ENCODE peak calls at places on chromosome 21, in seven cellular contexts. X, U, K, Y, D, S and Z are unnamed samples.

GRCh38 chr21:16541366-16541765 is 811.6 kb downstream of the USP25 start:
- DNase-seq in Y (no peak), S (no peak), X (no peak), U (no peak), D (no peak), K (no peak), Z (no peak)

GRCh38 chr21:35801388-35801787 is 258.9 kb downstream of the SETD4 start:
- DNase-seq in S (no peak), D (no peak), K (no peak), X (no peak), U (no peak), Y (no peak), Z (no peak)

GRCh38 chr21:32137266-32137665 is 141.6 kb downstream of the MIS18A start:
- DNase-seq in U (no peak), K (no peak), X (no peak), S (no peak), D (no peak), Y (no peak), Z (no peak)

GRCh38 chr21:27814226-27814625 is 847.3 kb upstream of the ADAMTS5 start:
- DNase-seq in S (no peak), Y (no peak), K (no peak), D (no peak), U (no peak), X (no peak), Z (no peak)

GRCh38 chr21:25215698-25216384 is 391.4 kb downstream of the MRPL39 start:
- DNase-seq in D (no peak), S (no peak), Y (no peak), K (no peak), X (no peak), U (no peak), Z (no peak)

GRCh38 chr21:28436286-28436932 is 556.3 kb downstream of the LTN1 start:
- DNase-seq in S (no peak), D (no peak), Y (no peak), X (no peak), U (peak; percentile 65), K (no peak), Z (no peak)

GRCh38 chr21:16768096-16768495 is 744.7 kb upstream of the CXADR start:
- DNase-seq in K (no peak), S (no peak), X (no peak), D (no peak), Y (no peak), U (no peak), Z (no peak)

GRCh38 chr21:17901458-17902092 is 82.4 kb upstream of the C21orf91 start:
- DNase-seq in U (no peak), D (no peak), K (no peak), X (no peak), Y (no peak), S (no peak), Z (no peak)

GRCh38 chr21:34202553-34203332 is 129.4 kb downstream of the MRPS6 start:
- DNase-seq in Y (no peak), K (no peak), U (peak; percentile 61), D (peak; percentile 87), S (peak; percentile 70), X (peak; percentile 87), Z (peak; percentile 87)

GRCh38 chr21:34844033-34844923 is 175.5 kb downstream of the CLIC6 start:
- DNase-seq in X (peak; percentile 82), K (no peak), D (peak; percentile 95), U (no peak), S (peak; percentile 85), Y (no peak), Z (no peak)

GRCh38 chr21:31235671-31236450 is 108.2 kb downstream of the TIAM1 start:
- DNase-seq in U (no peak), D (no peak), S (no peak), K (no peak), X (no peak), Y (no peak), Z (no peak)

GRCh38 chr21:28089599-28090421 is 902.9 kb downstream of the LTN1 start:
- DNase-seq in Y (no peak), U (no peak), K (no peak), D (no peak), S (peak; percentile 58), X (no peak), Z (no peak)

GRCh38 chr21:28487455-28488070 is 505.1 kb downstream of the LTN1 start:
- DNase-seq in D (no peak), U (no peak), K (no peak), X (no peak), S (no peak), Y (no peak), Z (no peak)

GRCh38 chr21:22421416-22422190 is 1423.4 kb downstream of the NCAM2 start:
- DNase-seq in S (no peak), U (no peak), D (no peak), K (no peak), X (no peak), Y (no peak), Z (peak; percentile 25)

GRCh38 chr21:36164427-36164784 is 7.8 kb downstream of the DOP1B start:
- DNase-seq in D (no peak), Y (no peak), U (no peak), X (no peak), S (no peak), K (no peak), Z (no peak)

GRCh38 chr21:29604096-29604495 is 305.4 kb downstream of the BACH1 start:
- DNase-seq in U (no peak), X (no peak), D (no peak), Y (no peak), K (no peak), S (no peak), Z (no peak)

GRCh38 chr21:29418813-29419212 is 120.1 kb downstream of the BACH1 start:
- DNase-seq in Y (no peak), K (no peak), X (no peak), U (no peak), S (no peak), D (no peak), Z (no peak)

GRCh38 chr21:17454315-17455027 is 58.4 kb upstream of the CXADR start:
- DNase-seq in K (no peak), S (peak; percentile 56), D (peak; percentile 91), Y (peak; percentile 40), U (peak; percentile 81), X (no peak), Z (no peak)

GRCh38 chr21:21230672-21231071 is 232.5 kb downstream of the NCAM2 start:
- DNase-seq in U (no peak), D (no peak), S (no peak), K (no peak), Y (no peak), X (no peak), Z (no peak)

GRCh38 chr21:36232641-36233040 is 76.0 kb downstream of the DOP1B start:
- DNase-seq in D (no peak), X (no peak), S (no peak), Y (no peak), K (no peak), U (no peak), Z (no peak)

GRCh38 chr21:42398414-42399030 is 2.7 kb upstream of the TMPRSS3 start:
- DNase-seq in X (no peak), D (no peak), K (no peak), S (no peak), Y (no peak), U (no peak), Z (no peak)

GRCh38 chr21:27362249-27362648 is 395.4 kb upstream of the ADAMTS5 start:
- DNase-seq in U (no peak), S (no peak), K (no peak), D (no peak), X (no peak), Y (no peak), Z (no peak)

GRCh38 chr21:45525153-45525909 is 16.9 kb downstream of the SLC19A1 start:
- DNase-seq in X (peak; percentile 87), D (peak; percentile 81), U (peak; percentile 14), S (peak; percentile 62), Y (peak; percentile 62), K (no peak), Z (no peak)
- H3K4me3 ChIP-seq in X (no peak overlapping the region), D (no peak overlapping the region), U (no peak overlapping the region), S (no peak overlapping the region), Y (no peak overlapping the region), K (no peak overlapping the region), Z (no peak overlapping the region)

DNA sequence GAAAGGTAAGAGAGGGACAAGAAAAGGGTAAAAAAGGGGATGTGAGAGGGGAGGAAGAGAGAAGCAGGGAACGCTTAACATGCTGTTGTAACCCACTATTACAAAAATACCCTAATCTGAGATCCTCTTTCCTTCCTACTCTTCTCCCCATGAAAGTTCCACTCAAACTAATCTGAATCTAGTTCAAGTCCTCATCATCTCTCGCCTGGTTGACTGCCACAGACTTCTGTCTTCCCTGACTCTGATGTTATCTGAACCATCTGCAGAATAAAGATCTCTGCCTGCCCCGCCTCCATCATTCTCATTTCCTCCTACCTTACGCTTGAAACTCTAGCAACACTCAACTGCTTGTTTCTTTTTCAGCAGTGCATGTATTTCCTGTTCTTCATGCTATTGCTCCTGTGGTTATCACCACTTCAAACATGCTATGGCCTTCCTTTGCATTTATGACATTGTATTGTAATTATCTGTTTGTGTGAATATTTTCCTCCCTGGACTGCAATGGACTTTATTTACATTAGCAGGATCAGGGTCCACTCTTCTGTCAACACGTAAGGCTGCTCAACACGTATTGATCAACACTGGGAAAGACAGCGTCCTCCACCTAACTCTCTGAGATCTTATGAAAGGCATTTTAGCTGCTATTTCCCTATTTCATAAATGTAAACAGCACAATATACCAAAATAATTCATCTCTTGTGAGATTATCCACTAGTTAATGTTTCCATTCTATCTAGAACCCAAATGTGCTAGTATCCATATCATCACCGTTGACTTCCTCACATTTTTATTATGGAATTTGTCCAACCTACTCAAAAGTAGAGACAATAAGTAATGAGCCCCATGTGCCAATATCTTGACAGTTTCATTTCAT is 215.5 kb upstream of the USP25 start:
- DNase-seq in Y (no peak), X (no peak), S (no peak), K (no peak), U (no peak), D (no peak), Z (no peak)
- H3K4me3 ChIP-seq in Y (no peak overlapping the region), X (no peak overlapping the region), S (no peak overlapping the region), K (no peak overlapping the region), U (no peak overlapping the region), D (no peak overlapping the region), Z (no peak overlapping the region)

GRCh38 chr21:15141236-15141970 is 76.6 kb upstream of the NRIP1 start:
- DNase-seq in X (peak; percentile 89), S (no peak), D (no peak), Y (no peak), U (no peak), K (no peak), Z (no peak)
- H3K4me3 ChIP-seq in X (peak overlapping the region; percentile 49), S (no peak overlapping the region), D (no peak overlapping the region), Y (no peak overlapping the region), U (no peak overlapping the region), K (no peak overlapping the region), Z (no peak overlapping the region)

GRCh38 chr21:39640754-39641153 is 28.0 kb downstream of the B3GALT5 start:
- DNase-seq in U (no peak), Y (no peak), K (no peak), X (no peak), D (no peak), S (no peak), Z (no peak)

GRCh38 chr21:39637971-39638628 is 25.4 kb downstream of the B3GALT5 start:
- DNase-seq in X (no peak), K (no peak), Y (no peak), D (no peak), U (no peak), S (no peak), Z (no peak)

GRCh38 chr21:39645331-39645730 is 32.6 kb downstream of the B3GALT5 start:
- DNase-seq in Y (no peak), S (no peak), D (no peak), X (no peak), U (no peak), K (no peak), Z (no peak)

GRCh38 chr21:39644069-39644468 is 31.3 kb downstream of the B3GALT5 start:
- DNase-seq in S (no peak), D (no peak), K (no peak), Y (no peak), X (no peak), U (no peak), Z (no peak)

GRCh38 chr21:39641827-39642450 is 29.2 kb downstream of the B3GALT5 start:
- DNase-seq in S (no peak), K (no peak), U (no peak), X (no peak), Y (no peak), D (no peak), Z (no peak)
- H3K4me3 ChIP-seq in S (no peak overlapping the region), K (no peak overlapping the region), U (no peak overlapping the region), X (no peak overlapping the region), Y (no peak overlapping the region), D (no peak overlapping the region), Z (no peak overlapping the region)